ENCODE peak calls at places on chromosome 3, in seven cellular contexts. Q is NCI-H1694 treated with DMSO at 0.1 percent for 48 hours; W is WERI-Rb-1; Y is NT2/D1; G is left colon; B is adipocyte; D is activated CD4-positive, alpha-beta T cell treated with anti-CD3 and anti-CD28 coated beads for 4 hours. O is an unnamed sample.

GRCh38 chr3:14304101-14305045 is 98.0 kb upstream of the SLC6A6 start:
- DNase-seq in Q (no peak), W (no peak), Y (peak; percentile 61), G (no peak), B (no peak), D (no peak), O (peak; percentile 93)

GRCh38 chr3:8443829-8444791 is 57.5 kb upstream of the LMCD1 start:
- DNase-seq in Q (no peak), W (peak; percentile 39), Y (peak; percentile 81), G (peak; percentile 94), B (peak; percentile 99), D (no peak), O (peak; percentile 94)

GRCh38 chr3:192930585-192930984 is 12.9 kb upstream of the MB21D2 start:
- DNase-seq in Q (no peak), W (no peak), Y (no peak), G (no peak), B (no peak), D (no peak), O (no peak)

GRCh38 chr3:55000546-55000945 is 72.7 kb upstream of the LRTM1 start:
- DNase-seq in Q (peak; percentile 41), W (peak; percentile 56), Y (no peak), G (no peak), B (peak; percentile 88), D (no peak), O (no peak)

GRCh38 chr3:10546887-10547286 is 41.5 kb upstream of the ATP2B2 start:
- DNase-seq in Q (peak; percentile 54), W (no peak), Y (no peak), G (no peak), B (no peak), D (no peak), O (no peak)

GRCh38 chr3:53850895-53851294 is 4.5 kb downstream of the IL17RB start:
- DNase-seq in Q (no peak), W (no peak), Y (no peak), G (no peak), B (peak; percentile 29), D (no peak), O (no peak)

GRCh38 chr3:4778119-4778518 is 201.1 kb upstream of the BHLHE40 start:
- DNase-seq in Q (no peak), W (no peak), Y (no peak), G (no peak), B (no peak), D (no peak), O (no peak)

GRCh38 chr3:167989999-167990398 is 105.7 kb downstream of the GOLIM4 start:
- DNase-seq in Q (no peak), W (no peak), Y (no peak), G (no peak), B (no peak), D (no peak), O (no peak)

GRCh38 chr3:129532261-129532660 is 3.8 kb downstream of the RHO start:
- DNase-seq in Q (no peak), W (no peak), Y (no peak), G (no peak), B (no peak), D (no peak), O (no peak)

GRCh38 chr3:112013058-112013783 is 14.5 kb downstream of the TAGLN3 start:
- DNase-seq in Q (no peak), W (peak; percentile 74), Y (peak; percentile 54), G (peak; percentile 51), B (peak; percentile 89), D (peak; percentile 63), O (no peak)

GRCh38 chr3:157498374-157498773 is 4.8 kb downstream of the VEPH1 start:
- DNase-seq in Q (no peak), W (no peak), Y (no peak), G (no peak), B (no peak), D (no peak), O (no peak)

GRCh38 chr3:37536033-37536432 is 325.6 kb upstream of the CTDSPL start:
- DNase-seq in Q (no peak), W (no peak), Y (no peak), G (no peak), B (no peak), D (no peak), O (no peak)

GRCh38 chr3:188157971-188158370 is 4.0 kb downstream of the LPP start:
- DNase-seq in Q (no peak), W (no peak), Y (no peak), G (peak; percentile 68), B (no peak), D (no peak), O (no peak)

GRCh38 chr3:9912294-9912935 is 4.5 kb upstream of the IL17RC start:
- DNase-seq in Q (no peak), W (no peak), Y (no peak), G (no peak), B (peak; percentile 35), D (no peak), O (no peak)

GRCh38 chr3:37221407-37221806 is 47.0 kb upstream of the LRRFIP2 start:
- DNase-seq in Q (no peak), W (no peak), Y (no peak), G (no peak), B (peak; percentile 60), D (no peak), O (no peak)

GRCh38 chr3:56960234-56960917 is 100.1 kb upstream of the SPATA12 start:
- DNase-seq in Q (no peak), W (no peak), Y (no peak), G (no peak), B (no peak), D (no peak), O (no peak)

GRCh38 chr3:72816843-72817485 is 31.3 kb downstream of the SHQ1 start:
- DNase-seq in Q (no peak), W (no peak), Y (no peak), G (no peak), B (no peak), D (no peak), O (no peak)

GRCh38 chr3:11624161-11624560 is 19.6 kb downstream of the VGLL4 start:
- DNase-seq in Q (no peak), W (no peak), Y (no peak), G (no peak), B (no peak), D (peak; percentile 64), O (no peak)